ENCODE peak calls at places on chromosomes 16 and 17, in four cellular contexts. J is HEK293T, Y is H1, X is GM12878. M is an unnamed sample.

GRCh38 chr16:58426095-58426494 is 33.8 kb downstream of the GINS3 start:
- DNase-seq in X (peak; percentile 45), Y (no peak), J (no peak), M (no peak)

GRCh38 chr17:76502326-76503211 is 1.3 kb upstream of the RHBDF2 start:
- DNase-seq in Y (no peak), J (no peak), X (no peak), M (no peak)

GRCh38 chr17:5042152-5043022 is 7.2 kb upstream of the SLC52A1 start:
- DNase-seq in J (no peak), Y (no peak), X (no peak), M (no peak)

GRCh38 chr17:37787055-37787720 is 42.3 kb upstream of the HNF1B start:
- DNase-seq in Y (no peak), X (no peak), J (no peak), M (no peak)

GRCh38 chr17:65231662-65232335 is 94.6 kb downstream of the RGS9 start:
- DNase-seq in Y (peak; percentile 77), X (peak; percentile 12), J (peak; percentile 81), M (peak; percentile 57)

GRCh38 chr16:2032285-2033056 is 5.8 kb downstream of the NHERF2 start:
- DNase-seq in X (no peak), Y (no peak), J (no peak), M (no peak)

GRCh38 chr16:28320741-28321140 is 28.4 kb downstream of the SBK1 start:
- DNase-seq in Y (no peak), X (no peak), J (no peak), M (no peak)

GRCh38 chr17:61158372-61158771 is 241.3 kb upstream of the TBX2 start:
- DNase-seq in X (no peak), J (no peak), Y (no peak), M (no peak)

GRCh38 chr16:81586976-81587625 is 142.5 kb downstream of the CMIP start:
- DNase-seq in J (no peak), Y (no peak), X (no peak), M (no peak)

GRCh38 chr17:61399131-61400057 is at the start of gene TBX2:
- DNase-seq in X (no peak), J (peak; percentile 89), Y (peak; percentile 80), M (no peak)

GRCh38 chr16:73068546-73069401 is 20.8 kb upstream of the ZFHX3 start:
- DNase-seq in Y (no peak), J (peak; percentile 76), X (no peak), M (no peak)

GRCh38 chr17:56798916-56799315 is 34.8 kb downstream of the C17orf67 start:
- DNase-seq in Y (no peak), X (no peak), J (no peak), M (no peak)

GRCh38 chr16:1145383-1146100 is 7.4 kb upstream of the CACNA1H start:
- DNase-seq in X (no peak), J (no peak), Y (no peak), M (no peak)

GRCh38 chr16:11624645-11625607 is 38.2 kb upstream of the LITAF start:
- DNase-seq in X (no peak), J (no peak), Y (no peak), M (no peak)

GRCh38 chr16:16143038-16143763 is 80.1 kb downstream of the ABCC6 start:
- DNase-seq in Y (peak; percentile 71), X (no peak), J (peak; percentile 63), M (peak; percentile 32)

GRCh38 chr16:83068686-83069085 is 441.9 kb downstream of the CDH13 start:
- DNase-seq in J (no peak), X (no peak), Y (no peak), M (no peak)

GRCh38 chr17:4939554-4939803 is 367 bp downstream of the SLC25A11 start:
- DNase-seq in Y (no peak), X (no peak), J (no peak), M (no peak)

GRCh38 chr17:8949061-8949622 is 16.4 kb downstream of the PIK3R5 start:
- DNase-seq in Y (no peak), X (no peak), J (no peak), M (no peak)

GRCh38 chr17:79097226-79098055 is 22.8 kb downstream of the ENGASE start:
- DNase-seq in Y (peak; percentile 59), J (no peak), X (no peak), M (no peak)

GRCh38 chr16:2520784-2521577 is 810 bp downstream of the AMDHD2 start:
- DNase-seq in J (no peak), Y (no peak), X (no peak), M (no peak)

GRCh38 chr17:81083125-81083765 is 48.3 kb downstream of the BAIAP2 start:
- DNase-seq in Y (no peak), X (no peak), J (no peak), M (no peak)

GRCh38 chr17:27879987-27880608 is 13.1 kb downstream of the LYRM9 start:
- DNase-seq in X (peak; percentile 23), J (peak; percentile 76), Y (peak; percentile 87), M (peak; percentile 51)

GRCh38 chr16:16062023-16062932 is 112.9 kb downstream of the ABCC1 start:
- DNase-seq in J (no peak), X (no peak), Y (no peak), M (no peak)

GRCh38 chr17:66843606-66844005 is 8.7 kb downstream of the CACNG5 start:
- DNase-seq in J (no peak), X (no peak), Y (no peak), M (no peak)

GRCh38 chr17:35790826-35791225 is 4.6 kb downstream of the MMP28 start:
- DNase-seq in X (no peak), Y (no peak), J (no peak), M (no peak)

GRCh38 chr17:60857521-60857920 is 179.9 kb downstream of the BCAS3 start:
- DNase-seq in Y (no peak), X (no peak), J (no peak), M (no peak)

GRCh38 chr17:56832446-56832845 is 1.3 kb downstream of the C17orf67 start:
- DNase-seq in X (no peak), J (no peak), Y (no peak), M (no peak)

GRCh38 chr17:35416659-35417058 is 15.6 kb downstream of the SLFN12 start:
- DNase-seq in X (no peak), J (no peak), Y (no peak), M (no peak)

GRCh38 chr17:55157165-55157564 is 107.6 kb upstream of the HLF start:
- DNase-seq in Y (no peak), X (no peak), J (no peak), M (no peak)

GRCh38 chr16:71255721-71256120 is 25.2 kb upstream of the HYDIN start:
- DNase-seq in X (no peak), Y (no peak), J (no peak), M (no peak)

GRCh38 chr17:21039839-21040575 is 2.8 kb downstream of the USP22 start:
- DNase-seq in J (peak; percentile 63), Y (no peak), X (no peak), M (no peak)

GRCh38 chr16:14325921-14326401 is 254.8 kb downstream of the MRTFB start:
- DNase-seq in X (no peak), J (peak; percentile 62), Y (no peak), M (no peak)

GRCh38 chr17:10843806-10844205 is 5.9 kb upstream of the PIRT start:
- DNase-seq in J (no peak), X (no peak), Y (peak; percentile 57), M (no peak)

GRCh38 chr17:14143678-14144077 is 74.4 kb downstream of the COX10 start:
- DNase-seq in J (no peak), X (no peak), Y (no peak), M (no peak)

DNA sequence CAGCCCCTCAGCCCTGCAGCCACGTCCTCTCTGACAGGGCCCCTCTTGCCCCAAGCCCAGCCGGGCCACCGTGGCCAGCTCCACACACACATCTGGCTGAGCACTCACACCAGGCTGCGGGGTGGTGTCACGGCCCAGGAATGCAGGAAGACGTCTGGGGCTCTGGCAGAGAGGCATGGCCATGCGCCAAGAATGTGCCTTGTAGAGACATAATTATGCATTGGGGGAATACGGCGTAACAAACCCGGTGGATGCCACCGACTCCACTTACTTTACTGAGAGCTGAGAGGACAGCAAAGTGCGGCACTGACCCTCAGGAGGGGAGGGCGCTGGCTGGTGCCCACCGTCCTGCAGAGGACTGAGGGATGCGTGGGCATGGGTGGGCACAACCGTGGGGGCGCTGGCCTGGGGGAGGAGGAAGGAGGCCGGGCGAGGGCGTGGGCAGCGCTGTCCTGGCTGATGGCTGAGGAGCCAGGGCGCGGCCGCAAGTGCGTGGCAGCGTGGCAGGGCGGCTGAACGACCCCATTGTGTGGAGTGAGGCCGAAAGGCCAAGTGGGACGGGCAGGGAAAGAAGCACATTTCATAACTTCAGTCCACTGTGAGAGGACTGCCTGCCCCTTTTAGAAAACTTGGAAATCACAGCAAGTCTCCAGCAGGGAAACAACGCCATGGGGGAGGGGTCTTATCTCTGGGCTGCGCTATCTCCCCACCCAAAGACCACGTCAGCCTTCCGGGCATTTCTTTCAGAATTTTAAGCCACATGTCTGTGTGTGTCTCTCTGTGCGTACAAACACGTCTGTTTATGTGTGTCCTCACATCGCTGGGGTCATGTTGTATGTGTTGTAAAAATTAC is 30.6 kb downstream of the METRNL start:
- DNase-seq in Y (no peak), X (no peak), J (no peak), M (no peak)
- TF ChIP-seq SUZ12 in Y (no peak), X (no peak), J (no peak), M (no peak)

DNA sequence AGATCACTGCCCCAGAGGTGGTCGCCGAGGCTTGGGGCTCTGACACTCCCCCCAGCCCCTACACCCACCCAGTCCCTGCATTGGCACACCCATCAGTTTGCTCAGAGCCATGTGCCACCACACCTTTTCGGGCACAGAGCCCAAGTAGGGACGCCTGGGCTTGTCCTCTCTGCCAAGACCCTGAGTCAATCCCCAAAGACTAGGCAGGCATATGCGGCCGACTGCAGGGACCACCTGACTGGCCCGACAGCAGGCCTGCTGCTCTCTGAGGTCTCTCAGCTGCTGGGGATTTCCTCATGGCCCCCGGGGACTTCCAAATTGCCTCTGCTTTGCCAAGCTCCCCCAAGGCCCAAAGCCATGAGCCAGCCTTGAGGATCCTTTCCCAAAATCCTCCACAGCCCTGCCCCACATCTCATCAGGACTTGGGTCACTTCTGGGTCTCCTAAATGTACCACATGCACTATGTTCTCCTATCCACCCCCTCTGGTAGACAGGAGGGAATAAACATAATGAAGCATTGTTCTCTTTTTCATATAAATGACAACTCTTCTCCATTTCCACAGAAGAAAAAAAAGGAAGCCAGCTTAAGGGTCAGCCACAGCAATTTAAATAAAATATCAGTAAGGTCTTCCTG is 30.6 kb downstream of the MYO18A start:
- DNase-seq in J (no peak), Y (no peak), X (no peak), M (no peak)
- TF ChIP-seq SUZ12 in J (no peak), Y (no peak), X (no peak), M (no peak)

GRCh38 chr17:12118617-12119016 is 97.9 kb downstream of the MAP2K4 start:
- DNase-seq in Y (no peak), J (no peak), X (no peak), M (no peak)
- TF ChIP-seq SUZ12 in Y (no peak), J (no peak), X (no peak), M (no peak)

GRCh38 chr16:48498761-48499600 is 111.0 kb downstream of the N4BP1 start:
- DNase-seq in Y (no peak), J (no peak), X (no peak), M (no peak)
- TF ChIP-seq SUZ12 in Y (no peak), J (no peak), X (no peak), M (no peak)

M was measured in NT2/D1.